ENCODE peak calls at places on chromosomes 12 and 14, in nine cellular contexts. One of them, this sample, is unnamed.
A peak's percentile ranks its signal among the peaks of the same experiment; 100 is the strongest.

GRCh38 chr12:52519826-52520662 is at the start of gene KRT5:
- DNase-seq in PC-9: peak; percentile 93
- DNase-seq in GM23338: no peak
- DNase-seq in OCI-LY7: no peak
- DNase-seq in GM23248: no peak
- DNase-seq in Karpas-422: no peak
- DNase-seq in HCT116: no peak
- DNase-seq in SK-N-SH: no peak
- DNase-seq in PC-3: no peak
- DNase-seq in this sample: no peak

GRCh38 chr12:51521554-51522276 is 69.3 kb upstream of the SCN8A start:
- DNase-seq in Karpas-422: peak; percentile 53
- DNase-seq in SK-N-SH: no peak
- DNase-seq in HCT116: no peak
- DNase-seq in GM23248: no peak
- DNase-seq in PC-9: no peak
- DNase-seq in PC-3: peak; percentile 31
- DNase-seq in OCI-LY7: peak; percentile 6
- DNase-seq in GM23338: no peak
- DNase-seq in this sample: no peak

GRCh38 chr12:49092086-49092815 is 2.4 kb downstream of the DHH start:
- DNase-seq in SK-N-SH: peak; percentile 77
- DNase-seq in GM23248: peak; percentile 75
- DNase-seq in GM23338: peak; percentile 90
- DNase-seq in Karpas-422: peak; percentile 79
- DNase-seq in PC-9: no peak
- DNase-seq in PC-3: peak; percentile 63
- DNase-seq in HCT116: no peak
- DNase-seq in OCI-LY7: peak; percentile 58
- DNase-seq in this sample: peak; percentile 40

GRCh38 chr12:119594772-119595445 is 1.3 kb downstream of the TMEM233 start:
- DNase-seq in GM23338: peak; percentile 51
- DNase-seq in PC-3: no peak
- DNase-seq in Karpas-422: peak; percentile 20
- DNase-seq in GM23248: peak; percentile 6
- DNase-seq in HCT116: no peak
- DNase-seq in SK-N-SH: peak; percentile 36
- DNase-seq in PC-9: no peak
- DNase-seq in OCI-LY7: no peak
- DNase-seq in this sample: no peak

GRCh38 chr14:105091335-105092123 is 26.3 kb upstream of the GPR132 start:
- DNase-seq in PC-3: peak; percentile 92
- DNase-seq in OCI-LY7: no peak
- DNase-seq in GM23338: no peak
- DNase-seq in Karpas-422: no peak
- DNase-seq in SK-N-SH: no peak
- DNase-seq in HCT116: peak; percentile 77
- DNase-seq in GM23248: peak; percentile 83
- DNase-seq in PC-9: peak; percentile 94
- DNase-seq in this sample: no peak

GRCh38 chr12:45247589-45247988 is 31.7 kb downstream of the ANO6 start:
- DNase-seq in SK-N-SH: no peak
- DNase-seq in GM23338: no peak
- DNase-seq in PC-9: no peak
- DNase-seq in PC-3: no peak
- DNase-seq in OCI-LY7: no peak
- DNase-seq in Karpas-422: no peak
- DNase-seq in HCT116: no peak
- DNase-seq in GM23248: no peak
- DNase-seq in this sample: no peak

GRCh38 chr12:123231931-123232330 is 1.0 kb downstream of the MPHOSPH9 start:
- DNase-seq in OCI-LY7: peak; percentile 14
- DNase-seq in PC-3: no peak
- DNase-seq in Karpas-422: peak; percentile 46
- DNase-seq in GM23248: no peak
- DNase-seq in GM23338: peak; percentile 19
- DNase-seq in PC-9: no peak
- DNase-seq in HCT116: no peak
- DNase-seq in SK-N-SH: no peak
- DNase-seq in this sample: no peak

GRCh38 chr12:64390275-64390851 is at the start of gene C12orf56:
- DNase-seq in GM23248: peak; percentile 67
- DNase-seq in PC-3: no peak
- DNase-seq in GM23338: peak; percentile 91
- DNase-seq in OCI-LY7: no peak
- DNase-seq in PC-9: no peak
- DNase-seq in Karpas-422: no peak
- DNase-seq in SK-N-SH: no peak
- DNase-seq in HCT116: no peak
- DNase-seq in this sample: no peak

GRCh38 chr14:36771256-36771655 is 109.6 kb downstream of the PAX9 start:
- DNase-seq in PC-3: peak; percentile 34
- DNase-seq in SK-N-SH: no peak
- DNase-seq in PC-9: peak; percentile 88
- DNase-seq in GM23338: no peak
- DNase-seq in OCI-LY7: no peak
- DNase-seq in GM23248: no peak
- DNase-seq in HCT116: no peak
- DNase-seq in Karpas-422: no peak
- DNase-seq in this sample: no peak

GRCh38 chr14:67680121-67680602 is 5.7 kb upstream of the VTI1B start:
- DNase-seq in SK-N-SH: no peak
- DNase-seq in GM23248: peak; percentile 93
- DNase-seq in HCT116: no peak
- DNase-seq in PC-3: peak; percentile 79
- DNase-seq in Karpas-422: no peak
- DNase-seq in GM23338: no peak
- DNase-seq in PC-9: peak; percentile 88
- DNase-seq in OCI-LY7: no peak
- DNase-seq in this sample: no peak

GRCh38 chr14:103898711-103899110 is 29.5 kb upstream of the TDRD9 start:
- DNase-seq in Karpas-422: no peak
- DNase-seq in GM23248: no peak
- DNase-seq in GM23338: no peak
- DNase-seq in PC-3: no peak
- DNase-seq in PC-9: no peak
- DNase-seq in SK-N-SH: no peak
- DNase-seq in OCI-LY7: no peak
- DNase-seq in HCT116: no peak
- DNase-seq in this sample: no peak

GRCh38 chr14:103896578-103896977 is 31.7 kb upstream of the TDRD9 start:
- DNase-seq in PC-9: no peak
- DNase-seq in Karpas-422: no peak
- DNase-seq in OCI-LY7: no peak
- DNase-seq in SK-N-SH: peak; percentile 32
- DNase-seq in GM23338: no peak
- DNase-seq in HCT116: no peak
- DNase-seq in GM23248: no peak
- DNase-seq in PC-3: no peak
- DNase-seq in this sample: no peak

GRCh38 chr14:103897075-103897947 is 30.9 kb upstream of the TDRD9 start:
- DNase-seq in PC-9: no peak
- DNase-seq in Karpas-422: no peak
- DNase-seq in PC-3: no peak
- DNase-seq in SK-N-SH: no peak
- DNase-seq in GM23338: no peak
- DNase-seq in GM23248: no peak
- DNase-seq in OCI-LY7: no peak
- DNase-seq in HCT116: no peak
- DNase-seq in this sample: no peak

GRCh38 chr14:103899316-103899715 is 28.9 kb upstream of the TDRD9 start:
- DNase-seq in OCI-LY7: peak; percentile 67
- DNase-seq in GM23338: peak; percentile 46
- DNase-seq in PC-3: no peak
- DNase-seq in SK-N-SH: peak; percentile 32
- DNase-seq in HCT116: no peak
- DNase-seq in PC-9: no peak
- DNase-seq in GM23248: no peak
- DNase-seq in Karpas-422: peak; percentile 82
- DNase-seq in this sample: no peak

GRCh38 chr14:103898204-103898603 is 30.1 kb upstream of the TDRD9 start:
- DNase-seq in SK-N-SH: no peak
- DNase-seq in Karpas-422: no peak
- DNase-seq in PC-3: no peak
- DNase-seq in HCT116: no peak
- DNase-seq in GM23248: no peak
- DNase-seq in PC-9: no peak
- DNase-seq in OCI-LY7: no peak
- DNase-seq in GM23338: no peak
- DNase-seq in this sample: no peak
- H3K9me2 ChIP-seq in SK-N-SH: no peaks in the 10 kb centered on the region
- H3K9me2 ChIP-seq in Karpas-422: no peaks in the 10 kb centered on the region
- H3K9me2 ChIP-seq in PC-3: no peaks in the 10 kb centered on the region
- H3K9me2 ChIP-seq in HCT116: no peaks in the 10 kb centered on the region
- H3K9me2 ChIP-seq in GM23248: no peaks in the 10 kb centered on the region
- H3K9me2 ChIP-seq in PC-9: no peaks in the 10 kb centered on the region
- H3K9me2 ChIP-seq in OCI-LY7: no peaks in the 10 kb centered on the region
- H3K9me2 ChIP-seq in GM23338: no peaks in the 10 kb centered on the region
- H3K9me2 ChIP-seq in this sample: no peaks in the 10 kb centered on the region

DNA sequence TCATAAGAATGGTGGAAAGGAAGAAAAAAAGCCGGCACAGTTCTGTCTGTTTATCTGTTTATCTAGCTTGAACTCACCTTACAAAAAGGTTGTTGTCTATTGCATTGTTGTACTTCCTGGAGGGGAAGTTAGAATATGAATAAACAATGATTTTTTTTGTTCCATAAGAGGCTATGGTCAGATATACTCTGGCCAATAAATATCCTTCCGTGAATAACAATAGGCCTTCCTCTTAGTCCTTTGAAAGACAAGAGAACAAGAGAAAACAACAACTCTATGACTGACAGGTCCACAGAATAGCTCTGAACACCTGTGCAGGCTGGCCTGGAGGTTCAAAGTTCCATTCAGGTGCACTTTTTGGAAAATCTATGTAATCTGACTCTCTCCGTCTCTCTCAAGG is 192.8 kb upstream of the KRR1 start:
- DNase-seq in Karpas-422: no peak
- DNase-seq in PC-9: no peak
- DNase-seq in GM23248: no peak
- DNase-seq in HCT116: peak; percentile 58
- DNase-seq in OCI-LY7: no peak
- DNase-seq in SK-N-SH: no peak
- DNase-seq in GM23338: no peak
- DNase-seq in PC-3: no peak
- DNase-seq in this sample: no peak
- H2AFZ ChIP-seq in Karpas-422: no peak overlapping the region
- H2AFZ ChIP-seq in PC-9: no peak overlapping the region
- H2AFZ ChIP-seq in GM23248: no peak overlapping the region
- H2AFZ ChIP-seq in HCT116: no peak overlapping the region
- H2AFZ ChIP-seq in OCI-LY7: no peak overlapping the region
- H2AFZ ChIP-seq in SK-N-SH: no peak overlapping the region
- H2AFZ ChIP-seq in GM23338: no peak overlapping the region
- H2AFZ ChIP-seq in PC-3: no peak overlapping the region
- H2AFZ ChIP-seq in this sample: no peak overlapping the region

GRCh38 chr12:93742086-93742934 is 65.1 kb downstream of the CRADD start:
- DNase-seq in GM23248: peak; percentile 90
- DNase-seq in Karpas-422: peak; percentile 49
- DNase-seq in HCT116: peak; percentile 29
- DNase-seq in OCI-LY7: no peak
- DNase-seq in GM23338: peak; percentile 70
- DNase-seq in PC-9: peak; percentile 73
- DNase-seq in SK-N-SH: peak; percentile 93
- DNase-seq in PC-3: peak; percentile 76
- DNase-seq in this sample: peak; percentile 76

GRCh38 chr12:93745304-93745703 is 68.1 kb downstream of the CRADD start:
- DNase-seq in OCI-LY7: no peak
- DNase-seq in PC-3: no peak
- DNase-seq in GM23338: no peak
- DNase-seq in GM23248: no peak
- DNase-seq in PC-9: no peak
- DNase-seq in SK-N-SH: no peak
- DNase-seq in HCT116: no peak
- DNase-seq in Karpas-422: no peak
- DNase-seq in this sample: no peak

GRCh38 chr12:93743999-93744689 is 67.0 kb downstream of the CRADD start:
- DNase-seq in SK-N-SH: no peak
- DNase-seq in Karpas-422: no peak
- DNase-seq in GM23338: no peak
- DNase-seq in PC-9: no peak
- DNase-seq in HCT116: no peak
- DNase-seq in OCI-LY7: no peak
- DNase-seq in PC-3: no peak
- DNase-seq in GM23248: no peak
- DNase-seq in this sample: no peak

GRCh38 chr12:93741741-93742085 is 64.5 kb downstream of the CRADD start:
- DNase-seq in PC-9: no peak
- DNase-seq in GM23338: peak; percentile 97
- DNase-seq in SK-N-SH: peak; percentile 51
- DNase-seq in PC-3: peak; percentile 45
- DNase-seq in GM23248: peak; percentile 65
- DNase-seq in OCI-LY7: no peak
- DNase-seq in Karpas-422: no peak
- DNase-seq in HCT116: no peak
- DNase-seq in this sample: no peak

GRCh38 chr12:93743229-93743998 is 66.2 kb downstream of the CRADD start:
- DNase-seq in SK-N-SH: no peak
- DNase-seq in GM23338: peak; percentile 4
- DNase-seq in Karpas-422: no peak
- DNase-seq in PC-9: no peak
- DNase-seq in OCI-LY7: no peak
- DNase-seq in GM23248: no peak
- DNase-seq in HCT116: no peak
- DNase-seq in PC-3: no peak
- DNase-seq in this sample: no peak
- H3K4me3 ChIP-seq in SK-N-SH: peak overlapping the region; percentile 73
- H3K4me3 ChIP-seq in GM23338: peak overlapping the region; percentile 59
- H3K4me3 ChIP-seq in Karpas-422: no peak overlapping the region
- H3K4me3 ChIP-seq in PC-9: peak overlapping the region; percentile 71
- H3K4me3 ChIP-seq in OCI-LY7: no peak overlapping the region
- H3K4me3 ChIP-seq in GM23248: peak overlapping the region; percentile 90
- H3K4me3 ChIP-seq in HCT116: peak overlapping the region; percentile 64
- H3K4me3 ChIP-seq in PC-3: peak overlapping the region; percentile 81
- H3K4me3 ChIP-seq in this sample: peak overlapping the region; percentile 79

GRCh38 chr14:76866469-76866868 is 40.3 kb downstream of the LRRC74A start:
- DNase-seq in GM23338: no peak
- DNase-seq in SK-N-SH: no peak
- DNase-seq in PC-3: no peak
- DNase-seq in Karpas-422: no peak
- DNase-seq in OCI-LY7: no peak
- DNase-seq in PC-9: no peak
- DNase-seq in HCT116: no peak
- DNase-seq in GM23248: no peak
- DNase-seq in this sample: no peak

GRCh38 chr14:76867536-76868452 is 41.6 kb downstream of the LRRC74A start:
- DNase-seq in PC-9: no peak
- DNase-seq in PC-3: no peak
- DNase-seq in GM23338: no peak
- DNase-seq in HCT116: no peak
- DNase-seq in Karpas-422: peak; percentile 63
- DNase-seq in GM23248: no peak
- DNase-seq in SK-N-SH: no peak
- DNase-seq in OCI-LY7: no peak
- DNase-seq in this sample: no peak

GRCh38 chr14:76863724-76864407 is 37.7 kb downstream of the LRRC74A start:
- DNase-seq in PC-9: peak; percentile 59
- DNase-seq in PC-3: no peak
- DNase-seq in GM23338: no peak
- DNase-seq in GM23248: no peak
- DNase-seq in SK-N-SH: no peak
- DNase-seq in HCT116: no peak
- DNase-seq in OCI-LY7: no peak
- DNase-seq in Karpas-422: no peak
- DNase-seq in this sample: peak; percentile 7

GRCh38 chr14:76861574-76862255 is 35.5 kb downstream of the LRRC74A start:
- DNase-seq in SK-N-SH: no peak
- DNase-seq in GM23338: no peak
- DNase-seq in PC-9: no peak
- DNase-seq in PC-3: no peak
- DNase-seq in OCI-LY7: no peak
- DNase-seq in GM23248: no peak
- DNase-seq in Karpas-422: no peak
- DNase-seq in HCT116: no peak
- DNase-seq in this sample: no peak

GRCh38 chr14:76862546-76863282 is 36.5 kb downstream of the LRRC74A start:
- DNase-seq in OCI-LY7: no peak
- DNase-seq in GM23248: no peak
- DNase-seq in SK-N-SH: no peak
- DNase-seq in GM23338: no peak
- DNase-seq in HCT116: no peak
- DNase-seq in Karpas-422: no peak
- DNase-seq in PC-9: no peak
- DNase-seq in PC-3: no peak
- DNase-seq in this sample: peak; percentile 14
- H3K9me2 ChIP-seq in OCI-LY7: no peaks in the 10 kb centered on the region
- H3K9me2 ChIP-seq in GM23248: no peaks in the 10 kb centered on the region
- H3K9me2 ChIP-seq in SK-N-SH: no peaks in the 10 kb centered on the region
- H3K9me2 ChIP-seq in GM23338: peaks cover 5% of the 10 kb centered on the region
- H3K9me2 ChIP-seq in HCT116: no peaks in the 10 kb centered on the region
- H3K9me2 ChIP-seq in Karpas-422: no peaks in the 10 kb centered on the region
- H3K9me2 ChIP-seq in PC-9: no peaks in the 10 kb centered on the region
- H3K9me2 ChIP-seq in PC-3: no peaks in the 10 kb centered on the region
- H3K9me2 ChIP-seq in this sample: no peaks in the 10 kb centered on the region

This sample was measured in MM.1S.